ENCODE peak calls at places on chromosomes 7 and 10, in four cellular contexts. One of them, this sample, is unnamed.

GRCh38 chr7:6026011-6026819 is 5.0 kb upstream of the ANKRD61 start:
- DNase-seq in HCT116: no peak
- DNase-seq in WTC11: peak; percentile 73
- DNase-seq in HepG2: peak; percentile 64
- DNase-seq in this sample: peak; percentile 53

GRCh38 chr10:51074238-51075028 is at the start of gene PRKG1:
- DNase-seq in HCT116: no peak
- DNase-seq in WTC11: peak; percentile 81
- DNase-seq in HepG2: peak; percentile 5
- DNase-seq in this sample: peak; percentile 73

GRCh38 chr10:99708428-99709010 is 23.4 kb downstream of the COX15 start:
- DNase-seq in HCT116: no peak
- DNase-seq in WTC11: no peak
- DNase-seq in HepG2: no peak
- DNase-seq in this sample: no peak

GRCh38 chr7:11236680-11237079 is 263.0 kb downstream of the PHF14 start:
- DNase-seq in HCT116: no peak
- DNase-seq in WTC11: no peak
- DNase-seq in HepG2: no peak
- DNase-seq in this sample: no peak

GRCh38 chr10:27341001-27341400 is 100.4 kb upstream of the ACBD5 start:
- DNase-seq in HCT116: no peak
- DNase-seq in WTC11: no peak
- DNase-seq in HepG2: peak; percentile 19
- DNase-seq in this sample: no peak

GRCh38 chr7:42858570-42858969 is 53.3 kb downstream of the C7orf25 start:
- DNase-seq in HCT116: no peak
- DNase-seq in WTC11: no peak
- DNase-seq in HepG2: no peak
- DNase-seq in this sample: no peak

GRCh38 chr7:135714534-135715009 is 13.4 kb downstream of the SLC13A4 start:
- DNase-seq in HCT116: peak; percentile 67
- DNase-seq in WTC11: peak; percentile 34
- DNase-seq in HepG2: peak; percentile 6
- DNase-seq in this sample: peak; percentile 76

GRCh38 chr7:24778543-24779282 is 21.4 kb upstream of the GSDME start:
- DNase-seq in HCT116: no peak
- DNase-seq in WTC11: no peak
- DNase-seq in HepG2: no peak
- DNase-seq in this sample: no peak

GRCh38 chr10:43962346-43963191 is 313.9 kb upstream of the ZNF32 start:
- DNase-seq in HCT116: no peak
- DNase-seq in WTC11: no peak
- DNase-seq in HepG2: no peak
- DNase-seq in this sample: no peak

GRCh38 chr10:28492093-28492492 is 40.8 kb upstream of the WAC start:
- DNase-seq in HCT116: no peak
- DNase-seq in WTC11: no peak
- DNase-seq in HepG2: no peak
- DNase-seq in this sample: no peak

GRCh38 chr10:77770081-77770867 is 132.7 kb upstream of the KCNMA1 start:
- DNase-seq in HCT116: no peak
- DNase-seq in WTC11: no peak
- DNase-seq in HepG2: no peak
- DNase-seq in this sample: no peak

GRCh38 chr10:6565588-6565987 is 14.5 kb downstream of the PRKCQ start:
- DNase-seq in HCT116: no peak
- DNase-seq in WTC11: no peak
- DNase-seq in HepG2: no peak
- DNase-seq in this sample: no peak

GRCh38 chr7:18861514-18861913 is 255.9 kb downstream of the TWIST1 start:
- DNase-seq in HCT116: no peak
- DNase-seq in WTC11: no peak
- DNase-seq in HepG2: no peak
- DNase-seq in this sample: no peak

GRCh38 chr10:78594938-78595645 is 473.7 kb upstream of the ZMIZ1 start:
- DNase-seq in HCT116: no peak
- DNase-seq in WTC11: no peak
- DNase-seq in HepG2: no peak
- DNase-seq in this sample: no peak

GRCh38 chr7:135335628-135336139 is 102.0 kb downstream of the STRA8 start:
- DNase-seq in HCT116: peak; percentile 66
- DNase-seq in WTC11: peak; percentile 97
- DNase-seq in HepG2: peak; percentile 80
- DNase-seq in this sample: peak; percentile 83

GRCh38 chr10:52464725-52465124 is 150.6 kb downstream of the DKK1 start:
- DNase-seq in HCT116: no peak
- DNase-seq in WTC11: no peak
- DNase-seq in HepG2: no peak
- DNase-seq in this sample: no peak

GRCh38 chr7:46990761-46991160 is 591.1 kb downstream of the TNS3 start:
- DNase-seq in HCT116: no peak
- DNase-seq in WTC11: no peak
- DNase-seq in HepG2: no peak
- DNase-seq in this sample: no peak

GRCh38 chr7:47759056-47759706 is 177.3 kb upstream of the TNS3 start:
- DNase-seq in HCT116: peak; percentile 10
- DNase-seq in WTC11: no peak
- DNase-seq in HepG2: no peak
- DNase-seq in this sample: no peak

GRCh38 chr7:148262721-148263229 is 327.8 kb upstream of the C7orf33 start:
- DNase-seq in HCT116: peak; percentile 31
- DNase-seq in WTC11: peak; percentile 90
- DNase-seq in HepG2: peak; percentile 17
- DNase-seq in this sample: peak; percentile 88

GRCh38 chr7:85773116-85773783 is 586.4 kb upstream of the SEMA3D start:
- DNase-seq in HCT116: no peak
- DNase-seq in WTC11: no peak
- DNase-seq in HepG2: no peak
- DNase-seq in this sample: no peak

GRCh38 chr10:74576586-74576985 is 249.8 kb upstream of the KAT6B start:
- DNase-seq in HCT116: no peak
- DNase-seq in WTC11: no peak
- DNase-seq in HepG2: no peak
- DNase-seq in this sample: no peak

GRCh38 chr10:60124536-60124935 is 218.2 kb upstream of the CCDC6 start:
- DNase-seq in HCT116: no peak
- DNase-seq in WTC11: no peak
- DNase-seq in HepG2: no peak
- DNase-seq in this sample: no peak

GRCh38 chr7:52362521-52362920 is 672.9 kb upstream of the POM121L12 start:
- DNase-seq in HCT116: no peak
- DNase-seq in WTC11: no peak
- DNase-seq in HepG2: no peak
- DNase-seq in this sample: no peak

GRCh38 chr10:59383436-59383835 is 21.1 kb upstream of the FAM13C start:
- DNase-seq in HCT116: no peak
- DNase-seq in WTC11: no peak
- DNase-seq in HepG2: no peak
- DNase-seq in this sample: no peak

GRCh38 chr10:88897019-88897853 is 17.2 kb downstream of the STAMBPL1 start:
- DNase-seq in HCT116: peak; percentile 65
- DNase-seq in WTC11: no peak
- DNase-seq in HepG2: peak; percentile 44
- DNase-seq in this sample: no peak

GRCh38 chr10:35574924-35575352 is 30.2 kb upstream of the GJD4 start:
- DNase-seq in HCT116: no peak
- DNase-seq in WTC11: peak; percentile 55
- DNase-seq in HepG2: no peak
- DNase-seq in this sample: no peak

GRCh38 chr10:43122096-43122495 is 16.1 kb upstream of the CSGALNACT2 start:
- DNase-seq in HCT116: no peak
- DNase-seq in WTC11: no peak
- DNase-seq in HepG2: no peak
- DNase-seq in this sample: no peak

GRCh38 chr10:49299816-49300139 is 808 bp downstream of the C10orf71 start:
- DNase-seq in HCT116: no peak
- DNase-seq in WTC11: no peak
- DNase-seq in HepG2: no peak
- DNase-seq in this sample: no peak

GRCh38 chr7:140679186-140679585 is 6.4 kb downstream of the ADCK2 start:
- DNase-seq in HCT116: no peak
- DNase-seq in WTC11: no peak
- DNase-seq in HepG2: no peak
- DNase-seq in this sample: no peak

GRCh38 chr7:155296788-155297516 is 726 bp upstream of the INSIG1 start:
- DNase-seq in HCT116: no peak
- DNase-seq in WTC11: peak; percentile 54
- DNase-seq in HepG2: no peak
- DNase-seq in this sample: peak; percentile 92

GRCh38 chr10:115849197-115849596 is 423.8 kb downstream of the GFRA1 start:
- DNase-seq in HCT116: no peak
- DNase-seq in WTC11: no peak
- DNase-seq in HepG2: no peak
- DNase-seq in this sample: no peak

GRCh38 chr10:67923551-67923950 is 39.1 kb downstream of the SIRT1 start:
- DNase-seq in HCT116: no peak
- DNase-seq in WTC11: no peak
- DNase-seq in HepG2: no peak
- DNase-seq in this sample: no peak

GRCh38 chr7:114081606-114082425 is 163.0 kb upstream of the PPP1R3A start:
- DNase-seq in HCT116: peak; percentile 56
- DNase-seq in WTC11: no peak
- DNase-seq in HepG2: peak; percentile 16
- DNase-seq in this sample: peak; percentile 30

GRCh38 chr7:29386196-29386765 is 177.4 kb upstream of the PRR15 start:
- DNase-seq in HCT116: no peak
- DNase-seq in WTC11: no peak
- DNase-seq in HepG2: no peak
- DNase-seq in this sample: no peak

GRCh38 chr7:64888561-64888900 is 14.5 kb upstream of the ZNF273 start:
- DNase-seq in HCT116: no peak
- DNase-seq in WTC11: no peak
- DNase-seq in HepG2: no peak
- DNase-seq in this sample: no peak
- TF ChIP-seq SP1 in HCT116: no peak
- TF ChIP-seq SP1 in WTC11: no peak
- TF ChIP-seq SP1 in HepG2: no peak
- TF ChIP-seq SP1 in this sample: no peak

GRCh38 chr10:114674321-114674720 is 16.2 kb upstream of the ABLIM1 start:
- DNase-seq in HCT116: no peak
- DNase-seq in WTC11: no peak
- DNase-seq in HepG2: no peak
- DNase-seq in this sample: no peak
- TF ChIP-seq SP1 in HCT116: no peak
- TF ChIP-seq SP1 in WTC11: no peak
- TF ChIP-seq SP1 in HepG2: no peak
- TF ChIP-seq SP1 in this sample: no peak

DNA sequence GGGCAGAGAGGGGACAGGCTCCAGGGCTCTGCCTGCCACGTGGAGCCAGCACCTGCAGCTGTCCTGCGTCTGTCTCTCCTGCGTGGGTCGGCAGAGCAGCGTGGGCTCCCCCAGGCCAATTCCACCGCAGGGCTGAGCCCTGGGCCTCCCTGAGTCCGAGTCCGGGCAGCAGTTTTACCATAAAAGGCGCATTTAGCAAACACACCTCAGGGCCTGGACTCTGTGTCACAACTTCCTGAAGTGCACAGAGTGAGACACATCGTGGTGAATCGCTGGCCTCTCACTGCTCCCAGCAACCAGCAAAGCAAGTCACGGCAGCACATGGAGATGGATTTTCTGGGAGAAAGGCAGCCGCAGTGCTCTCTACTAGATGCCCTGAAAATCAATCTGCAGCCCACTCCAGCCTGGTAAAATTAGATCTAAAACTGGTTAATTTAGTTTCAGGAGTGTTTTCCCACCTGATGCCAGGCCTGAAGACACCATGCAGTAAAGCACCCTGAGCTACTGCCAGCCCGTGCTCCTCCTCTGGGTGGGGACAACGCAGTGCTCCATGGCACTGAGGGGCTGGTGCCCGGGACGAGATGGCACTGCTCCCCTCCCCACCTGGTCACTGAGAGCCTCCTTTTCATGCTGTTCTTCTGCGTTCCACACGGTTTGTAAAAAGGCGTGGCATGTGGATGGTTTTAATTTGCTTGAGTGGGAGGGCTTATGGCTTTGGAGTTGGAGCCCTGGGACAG is 337.0 kb downstream of the ADARB2 start:
- DNase-seq in HCT116: no peak
- DNase-seq in WTC11: no peak
- DNase-seq in HepG2: peak; percentile 34
- DNase-seq in this sample: no peak
- TF ChIP-seq SP1 in HCT116: no peak
- TF ChIP-seq SP1 in WTC11: no peak
- TF ChIP-seq SP1 in HepG2: no peak
- TF ChIP-seq SP1 in this sample: no peak

DNA sequence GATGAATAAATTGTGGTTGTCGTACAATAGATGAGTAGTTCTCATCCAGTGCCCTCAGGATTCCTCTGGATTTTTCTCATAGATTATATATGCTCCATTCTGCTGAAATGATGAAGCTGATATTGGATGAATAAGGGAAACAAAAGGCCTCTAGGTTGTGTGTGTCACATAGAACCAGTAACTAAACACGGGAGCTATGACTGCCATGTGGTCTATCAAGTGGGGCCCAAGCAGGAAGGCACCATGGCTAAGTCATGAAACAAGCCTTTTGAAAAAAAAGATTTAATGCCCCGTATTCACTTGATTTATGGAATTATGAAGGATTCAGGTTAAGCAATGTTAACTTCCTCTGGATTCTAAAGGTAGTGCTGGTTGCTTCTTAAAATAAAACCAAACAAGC is 225.1 kb downstream of the TCF7L2 start:
- DNase-seq in HCT116: no peak
- DNase-seq in WTC11: no peak
- DNase-seq in HepG2: no peak
- DNase-seq in this sample: no peak
- TF ChIP-seq SP1 in HCT116: no peak
- TF ChIP-seq SP1 in WTC11: no peak
- TF ChIP-seq SP1 in HepG2: no peak
- TF ChIP-seq SP1 in this sample: no peak

DNA sequence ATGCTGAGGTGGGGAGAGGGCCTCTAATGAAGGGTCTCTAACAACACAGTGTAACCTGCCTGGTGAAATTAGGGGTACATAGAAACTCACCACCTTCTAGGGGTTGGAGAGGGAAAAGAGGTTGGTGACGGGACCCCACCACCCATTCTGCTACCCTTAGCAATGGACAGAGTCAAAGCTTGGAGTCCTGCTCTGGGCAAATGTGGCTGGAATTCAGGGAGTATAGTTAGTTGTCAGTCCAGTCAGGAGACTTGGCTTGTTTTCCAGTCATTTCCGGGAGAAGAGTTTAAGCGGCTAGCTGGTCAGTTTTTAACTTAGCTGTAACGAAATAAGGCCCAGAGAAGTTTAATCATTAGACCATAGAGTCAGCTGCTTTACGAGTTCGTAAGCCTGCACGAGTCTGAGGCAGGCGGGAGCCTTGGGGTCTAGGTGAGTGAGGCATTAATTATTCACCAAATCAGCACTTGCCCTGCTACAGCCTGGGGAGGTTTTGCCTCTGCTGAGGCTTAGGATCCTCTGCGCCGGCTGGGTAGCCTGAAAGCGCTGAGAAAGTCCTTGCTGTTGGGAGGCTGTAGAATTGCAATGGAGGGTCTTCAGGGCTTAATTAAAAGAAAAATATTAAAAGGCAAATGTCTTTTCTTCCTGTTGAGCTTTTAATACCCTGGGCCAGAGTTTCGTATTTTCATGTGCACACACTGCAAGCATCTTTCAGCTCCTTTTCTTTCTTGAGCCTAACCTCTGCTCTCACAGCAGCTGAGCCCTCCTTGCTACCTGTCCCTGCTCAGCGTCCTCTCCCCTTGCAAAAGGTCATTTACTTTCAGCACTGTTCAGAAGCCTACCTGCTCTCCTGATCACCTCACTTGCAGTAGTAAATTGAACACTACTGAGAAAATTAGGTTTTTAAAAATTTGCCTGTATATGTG is 1.5 kb upstream of the LAMB1 start:
- DNase-seq in HCT116: no peak
- DNase-seq in WTC11: peak; percentile 29
- DNase-seq in HepG2: peak; percentile 88
- DNase-seq in this sample: no peak
- TF ChIP-seq SP1 in HCT116: no peak
- TF ChIP-seq SP1 in WTC11: no peak
- TF ChIP-seq SP1 in HepG2: no peak
- TF ChIP-seq SP1 in this sample: no peak